ENCODE peak calls at places on chromosomes 12 and 14, in eight cellular contexts. I is brain microvascular endothelial cell, H is left ventricle myocardium inferior, D is breast epithelium, T is BJ, Z is fibroblast of lung, U is upper lobe of right lung, W is thoracic aorta. K is an unnamed sample. For H3K27me3, the result is how much of the 10 kb centered on the place peaks cover.

GRCh38 chr14:26286806-26287205 is 311.0 kb downstream of the NOVA1 start:
- DNase-seq in I (no peak), H (no peak), D (no peak), T (no peak), Z (no peak), U (no peak), W (no peak), K (no peak)

GRCh38 chr14:85217412-85217811 is 312.5 kb upstream of the FLRT2 start:
- DNase-seq in I (peak), H (no peak), D (no peak), T (peak), Z (peak), U (no peak), W (no peak), K (no peak)

GRCh38 chr12:30811966-30812365 is 57.2 kb upstream of the CAPRIN2 start:
- DNase-seq in I (no peak), H (no peak), D (no peak), T (no peak), Z (no peak), U (no peak), W (no peak), K (no peak)

GRCh38 chr12:6214633-6215032 is 14.4 kb downstream of the CD9 start:
- DNase-seq in I (no peak), H (no peak), D (no peak), T (no peak), Z (no peak), U (no peak), W (no peak), K (no peak)

GRCh38 chr12:50573271-50573670 is 68.5 kb downstream of the DIP2B start:
- DNase-seq in I (no peak), H (no peak), D (no peak), T (no peak), Z (no peak), U (no peak), W (no peak), K (no peak)

GRCh38 chr14:91388551-91388975 is 29.1 kb downstream of the CCDC88C start:
- DNase-seq in I (no peak), H (no peak), D (no peak), T (no peak), Z (peak), U (no peak), W (no peak), K (no peak)

GRCh38 chr12:33944703-33945437 is 77.4 kb upstream of the ALG10 start:
- DNase-seq in I (no peak), H (no peak), D (no peak), T (no peak), Z (no peak), U (no peak), W (no peak), K (peak)

GRCh38 chr14:100533647-100534485 is 53.4 kb downstream of the BEGAIN start:
- DNase-seq in I (no peak), H (peak), D (peak), T (no peak), Z (peak), U (peak), W (peak), K (no peak)

GRCh38 chr14:90569201-90569600 is 172.4 kb downstream of the CALM1 start:
- DNase-seq in I (no peak), H (no peak), D (no peak), T (no peak), Z (no peak), U (no peak), W (no peak), K (no peak)

GRCh38 chr12:69350002-69350626 is 1.9 kb downstream of the LYZ start:
- DNase-seq in I (no peak), H (no peak), D (no peak), T (no peak), Z (no peak), U (no peak), W (no peak), K (no peak)

GRCh38 chr12:122651520-122652224 is 51.5 kb downstream of the HCAR2 start:
- DNase-seq in I (no peak), H (no peak), D (peak), T (no peak), Z (no peak), U (no peak), W (no peak), K (no peak)

GRCh38 chr12:109428038-109428629 is 49.0 kb downstream of the KCTD10 start:
- DNase-seq in I (peak), H (peak), D (peak), T (peak), Z (peak), U (peak), W (no peak), K (peak)

GRCh38 chr14:74176404-74176788 is 62.9 kb upstream of the VSX2 start:
- DNase-seq in I (no peak), H (no peak), D (no peak), T (no peak), Z (no peak), U (no peak), W (no peak), K (no peak)

GRCh38 chr14:54447231-54447692 is 6.1 kb upstream of the CNIH1 start:
- DNase-seq in I (no peak), H (no peak), D (no peak), T (no peak), Z (peak), U (no peak), W (no peak), K (no peak)

GRCh38 chr12:131943876-131944275 is 5.9 kb upstream of the EP400 start:
- DNase-seq in I (no peak), H (no peak), D (peak), T (no peak), Z (no peak), U (peak), W (no peak), K (no peak)

GRCh38 chr14:81447018-81447770 is 47.1 kb upstream of the STON2 start:
- DNase-seq in I (no peak), H (no peak), D (no peak), T (no peak), Z (no peak), U (no peak), W (no peak), K (no peak)

GRCh38 chr12:98997-99396 is 32.4 kb downstream of the IQSEC3 start:
- DNase-seq in I (no peak), H (no peak), D (no peak), T (no peak), Z (no peak), U (peak), W (no peak), K (peak)

GRCh38 chr12:49201595-49202295 is 12.9 kb upstream of the TUBA1A start:
- DNase-seq in I (peak), H (no peak), D (no peak), T (no peak), Z (peak), U (no peak), W (no peak), K (peak)

GRCh38 chr12:3751151-3752095 is 1.5 kb downstream of the CRACR2A start:
- DNase-seq in I (no peak), H (no peak), D (no peak), T (no peak), Z (no peak), U (no peak), W (no peak), K (no peak)

GRCh38 chr14:34060747-34061050 is 109.8 kb upstream of the EGLN3 start:
- DNase-seq in I (no peak), H (no peak), D (no peak), T (no peak), Z (no peak), U (no peak), W (no peak), K (no peak)

GRCh38 chr12:96397756-96398421 is 2.4 kb downstream of the CDK17 start:
- DNase-seq in I (no peak), H (no peak), D (no peak), T (no peak), Z (peak), U (no peak), W (no peak), K (no peak)

GRCh38 chr14:96303981-96304380 is 48.0 kb downstream of the BDKRB1 start:
- DNase-seq in I (peak), H (no peak), D (no peak), T (no peak), Z (no peak), U (no peak), W (no peak), K (no peak)

GRCh38 chr12:43338848-43339526 is 213.0 kb downstream of the ADAMTS20 start:
- DNase-seq in I (peak), H (no peak), D (no peak), T (peak), Z (peak), U (no peak), W (no peak), K (peak)

GRCh38 chr12:23684121-23684520 is 265.3 kb downstream of the SOX5 start:
- DNase-seq in I (no peak), H (no peak), D (no peak), T (no peak), Z (no peak), U (no peak), W (no peak), K (no peak)

GRCh38 chr14:91211017-91211416 is 33.5 kb downstream of the GPR68 start:
- DNase-seq in I (no peak), H (no peak), D (no peak), T (no peak), Z (no peak), U (no peak), W (no peak), K (no peak)

GRCh38 chr12:123938679-123939480 is 33.8 kb downstream of the CCDC92 start:
- DNase-seq in I (no peak), H (no peak), D (no peak), T (no peak), Z (no peak), U (no peak), W (no peak), K (peak)

GRCh38 chr12:12380949-12381593 is 24.2 kb downstream of the BORCS5 start:
- DNase-seq in I (no peak), H (no peak), D (no peak), T (no peak), Z (no peak), U (no peak), W (no peak), K (no peak)
- H3K27me3 ChIP-seq in I (under half), H (under half), D (under half), T (under half), Z (under half), U (under half), W (under half), K (under half)

DNA sequence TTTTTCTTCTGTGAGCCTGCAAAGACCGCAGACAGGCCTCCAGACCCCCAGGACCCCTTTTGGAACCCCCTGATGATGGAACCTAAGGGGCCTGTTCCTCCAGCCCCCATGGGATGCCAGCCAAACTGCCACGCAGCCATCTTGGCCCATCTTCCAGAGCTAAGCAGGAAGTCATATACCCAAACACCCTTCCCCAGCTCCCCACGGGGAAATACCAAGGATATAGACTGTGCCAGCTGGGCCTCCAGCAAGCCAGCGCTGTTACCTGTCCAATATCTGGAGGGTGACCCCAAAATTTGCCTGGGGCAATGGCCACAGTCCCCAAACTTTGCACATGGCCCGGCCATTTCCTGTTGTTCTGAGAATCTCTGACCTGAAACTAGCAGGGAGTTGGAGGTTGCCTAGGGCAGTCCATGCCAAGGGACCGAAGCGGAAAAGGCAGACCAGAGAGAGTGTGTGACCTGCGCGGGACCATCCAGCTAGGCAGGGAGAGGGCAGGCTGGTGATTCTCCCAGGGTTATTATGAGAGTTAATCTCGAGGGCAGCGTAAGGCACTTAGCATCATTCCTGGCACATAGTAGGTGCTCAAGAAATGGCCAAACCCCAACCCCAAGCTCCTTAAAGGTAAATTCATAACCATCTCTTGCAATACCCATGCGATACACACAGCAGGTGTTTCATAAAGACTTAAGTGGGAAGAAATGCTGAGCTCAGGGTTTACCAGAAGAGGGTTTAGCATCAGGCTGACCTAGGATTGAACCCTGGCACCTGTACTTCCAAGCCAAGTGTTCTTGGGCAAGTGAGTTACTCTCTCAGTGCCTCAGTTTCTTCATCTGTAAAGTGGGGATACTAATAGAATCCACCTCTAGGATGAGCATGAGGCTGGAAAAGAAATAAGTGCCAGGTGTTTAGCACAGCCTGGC is 2.6 kb upstream of the RASAL1 start:
- DNase-seq in I (no peak), H (no peak), D (no peak), T (no peak), Z (no peak), U (no peak), W (no peak), K (no peak)
- H3K27me3 ChIP-seq in I (under half), H (half or more), D (under half), T (under half), Z (under half), U (under half), W (under half), K (under half)

GRCh38 chr12:106584104-106585064 is 1.6 kb downstream of the RFX4 start:
- DNase-seq in I (no peak), H (no peak), D (no peak), T (no peak), Z (no peak), U (no peak), W (no peak), K (peak)
- H3K27me3 ChIP-seq in I (half or more), H (half or more), D (under half), T (half or more), Z (half or more), U (half or more), W (under half), K (half or more)

DNA sequence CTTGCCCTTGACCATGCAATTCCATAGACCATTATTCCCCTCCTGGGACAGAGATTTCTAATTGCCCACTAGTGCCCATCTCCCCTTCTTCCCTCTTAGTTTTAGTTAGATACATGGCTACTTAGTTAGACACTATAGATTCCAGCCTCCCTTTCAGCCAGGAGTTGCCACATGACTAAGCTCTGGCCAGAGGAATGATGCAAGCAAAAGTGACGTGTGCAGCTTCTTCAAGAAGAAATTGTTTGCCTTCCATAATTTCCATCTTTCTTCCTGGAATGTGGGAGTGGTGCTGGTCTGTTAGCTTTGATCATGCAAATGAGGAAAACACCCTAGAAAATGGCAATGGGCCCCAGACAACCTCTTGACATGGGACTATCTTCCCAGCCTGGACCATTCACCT is 21.4 kb downstream of the CCDC177 start:
- DNase-seq in I (peak), H (no peak), D (no peak), T (no peak), Z (peak), U (no peak), W (no peak), K (no peak)
- H3K27me3 ChIP-seq in I (under half), H (half or more), D (under half), T (under half), Z (under half), U (under half), W (under half), K (under half)

DNA sequence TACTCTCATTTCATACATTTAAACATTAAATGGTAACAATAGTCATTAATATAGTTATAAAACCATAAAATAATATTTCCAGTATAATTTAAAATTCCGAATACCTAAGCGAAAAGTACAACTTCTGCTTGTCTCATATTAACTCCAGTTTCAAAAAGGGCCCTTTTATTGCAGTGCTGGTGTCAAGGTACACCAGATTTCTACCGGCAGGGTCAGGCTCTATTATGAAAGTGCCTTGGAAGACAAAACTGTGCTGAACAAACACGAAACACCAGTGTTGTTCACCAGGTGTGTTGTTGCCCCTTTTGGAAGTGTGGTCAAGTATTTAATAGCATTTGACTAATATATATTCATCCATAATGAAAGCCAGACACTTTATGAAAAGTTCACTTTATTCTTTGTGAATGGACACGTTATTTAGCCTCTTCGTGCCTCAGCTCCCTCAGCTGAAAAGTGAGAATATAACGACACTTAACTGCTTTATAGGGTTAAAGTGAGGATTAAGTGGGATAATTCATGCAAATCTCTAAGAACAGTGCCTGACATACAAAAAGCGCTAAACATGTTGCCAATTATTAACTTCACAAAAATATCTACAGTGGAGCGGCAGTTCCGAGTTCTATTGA is 20.3 kb upstream of the GNS start:
- DNase-seq in I (no peak), H (no peak), D (no peak), T (no peak), Z (no peak), U (no peak), W (no peak), K (no peak)
- H3K27me3 ChIP-seq in I (half or more), H (under half), D (under half), T (under half), Z (under half), U (under half), W (under half), K (half or more)

GRCh38 chr12:114702462-114702861 is 18.5 kb upstream of the TBX3 start:
- DNase-seq in I (no peak), H (no peak), D (no peak), T (no peak), Z (no peak), U (no peak), W (no peak), K (no peak)

GRCh38 chr12:114701104-114701414 is 17.1 kb upstream of the TBX3 start:
- DNase-seq in I (no peak), H (no peak), D (no peak), T (no peak), Z (no peak), U (no peak), W (no peak), K (no peak)

GRCh38 chr12:114700392-114701103 is 16.6 kb upstream of the TBX3 start:
- DNase-seq in I (no peak), H (no peak), D (no peak), T (no peak), Z (no peak), U (no peak), W (no peak), K (no peak)

GRCh38 chr12:114701553-114701952 is 17.6 kb upstream of the TBX3 start:
- DNase-seq in I (no peak), H (no peak), D (no peak), T (no peak), Z (no peak), U (no peak), W (no peak), K (no peak)

DNA sequence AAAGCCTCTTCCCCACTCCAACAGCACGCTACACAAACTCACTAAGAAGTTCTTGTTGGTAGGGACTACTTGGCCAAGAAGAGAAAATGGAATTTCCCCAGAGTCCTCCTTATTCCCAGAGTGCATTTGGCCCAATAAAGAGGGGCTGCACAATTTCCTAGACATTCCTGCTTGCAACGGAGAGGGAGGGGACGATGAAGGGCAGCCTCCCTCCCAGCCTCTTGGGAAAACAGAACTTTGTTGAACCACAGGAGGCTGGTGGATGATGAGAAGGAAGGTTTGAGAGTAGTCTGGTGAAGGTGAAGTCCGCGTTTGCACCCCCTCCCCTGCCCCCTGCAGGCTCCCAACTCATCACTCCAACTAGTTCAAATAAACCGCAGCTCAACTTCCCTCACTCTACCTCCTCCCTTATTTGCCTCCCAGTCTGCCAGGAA is 19.1 kb upstream of the TBX3 start:
- DNase-seq in I (no peak), H (no peak), D (no peak), T (no peak), Z (no peak), U (no peak), W (no peak), K (peak)
- H3K27me3 ChIP-seq in I (half or more), H (half or more), D (under half), T (under half), Z (under half), U (half or more), W (under half), K (half or more)

GRCh38 chr12:116879509-116880212 is 1.6 kb downstream of the HRK start:
- DNase-seq in I (no peak), H (no peak), D (no peak), T (no peak), Z (peak), U (no peak), W (no peak), K (peak)

GRCh38 chr12:116878567-116879508 is 2.4 kb downstream of the HRK start:
- DNase-seq in I (no peak), H (no peak), D (no peak), T (no peak), Z (peak), U (no peak), W (no peak), K (peak)

GRCh38 chr12:116870306-116870705 is 10.9 kb downstream of the HRK start:
- DNase-seq in I (no peak), H (no peak), D (no peak), T (no peak), Z (no peak), U (no peak), W (no peak), K (no peak)

GRCh38 chr12:116876151-116876869 is 4.9 kb downstream of the HRK start:
- DNase-seq in I (no peak), H (no peak), D (no peak), T (no peak), Z (no peak), U (no peak), W (no peak), K (peak)

GRCh38 chr12:116874324-116874995 is 6.8 kb downstream of the HRK start:
- DNase-seq in I (no peak), H (no peak), D (no peak), T (no peak), Z (no peak), U (no peak), W (no peak), K (no peak)
- H3K27me3 ChIP-seq in I (under half), H (half or more), D (under half), T (under half), Z (under half), U (under half), W (under half), K (half or more)

GRCh38 chr12:45669093-45669492 is 60.4 kb upstream of the ARID2 start:
- DNase-seq in I (no peak), H (no peak), D (no peak), T (no peak), Z (peak), U (no peak), W (no peak), K (no peak)
- H3K27me3 ChIP-seq in I (under half), H (under half), D (under half), T (under half), Z (under half), U (under half), W (under half), K (under half)

DNA sequence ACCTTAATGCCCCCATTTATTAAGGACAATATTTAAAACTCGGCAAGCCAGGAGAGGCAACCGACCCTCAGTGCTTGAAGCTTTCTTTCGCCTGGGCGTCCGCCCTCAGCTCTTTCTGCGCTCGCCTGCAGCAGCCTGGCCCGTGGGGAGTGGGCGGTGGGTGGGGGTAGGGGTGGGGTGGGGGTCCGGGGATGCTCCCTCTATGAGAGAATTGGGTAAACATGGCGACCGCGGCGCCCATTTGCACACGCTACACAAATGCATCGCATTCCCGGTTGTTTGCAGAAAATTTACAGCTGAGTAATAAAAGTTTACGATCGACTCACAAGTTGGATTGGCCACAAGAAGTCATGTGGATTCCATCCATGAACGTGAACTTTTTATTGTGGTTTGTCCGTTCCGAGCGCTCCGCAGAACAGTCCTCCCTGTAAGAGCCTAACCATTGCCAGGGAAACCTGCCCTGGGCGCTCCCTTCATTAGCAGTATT is 7.7 kb downstream of the HOXC8 start:
- DNase-seq in I (no peak), H (no peak), D (no peak), T (peak), Z (peak), U (no peak), W (no peak), K (no peak)
- H3K27me3 ChIP-seq in I (half or more), H (half or more), D (under half), T (under half), Z (under half), U (half or more), W (under half), K (half or more)